ENCODE peak calls at places on chromosomes 16 and 17, in nine cellular contexts. E is WERI-Rb-1, Q is astrocyte of the spinal cord, O is uterus, K is neural progenitor cell, T is heart right ventricle, D is fibroblast of mammary gland, N is testis, H is stomach. R is an unnamed sample.

GRCh38 chr17:28267720-28268609 is 51.0 kb upstream of the TMEM97 start:
- DNase-seq in E (no peak), Q (no peak), O (no peak), K (no peak), T (no peak), D (no peak), N (no peak), H (peak), R (no peak)

GRCh38 chr17:13557077-13557476 is 44.7 kb downstream of the HS3ST3A1 start:
- DNase-seq in E (no peak), Q (peak), O (no peak), K (no peak), T (no peak), D (peak), N (no peak), H (no peak), R (no peak)

GRCh38 chr17:19248923-19249574 is 11.9 kb downstream of the EPN2 start:
- DNase-seq in E (no peak), Q (peak), O (peak), K (no peak), T (peak), D (peak), N (peak), H (no peak), R (peak)

GRCh38 chr17:50460831-50461526 is 7.7 kb downstream of the CHAD start:
- DNase-seq in E (no peak), Q (no peak), O (no peak), K (no peak), T (no peak), D (no peak), N (no peak), H (no peak), R (no peak)

GRCh38 chr16:2829501-2830354 is at the start of gene ZG16B:
- DNase-seq in E (no peak), Q (no peak), O (no peak), K (no peak), T (no peak), D (no peak), N (no peak), H (peak), R (no peak)

GRCh38 chr17:68198931-68199836 is 48.7 kb upstream of the AMZ2 start:
- DNase-seq in E (no peak), Q (peak), O (no peak), K (peak), T (no peak), D (no peak), N (no peak), H (no peak), R (no peak)

GRCh38 chr16:75319513-75320401 is 68.3 kb upstream of the BCAR1 start:
- DNase-seq in E (no peak), Q (peak), O (no peak), K (no peak), T (no peak), D (peak), N (no peak), H (no peak), R (no peak)

GRCh38 chr17:29590979-29591736 is 1.7 kb upstream of the GIT1 start:
- DNase-seq in E (peak), Q (no peak), O (peak), K (peak), T (peak), D (peak), N (peak), H (no peak), R (peak)

GRCh38 chr16:56985288-56985961 is 3.9 kb upstream of the NLRC5 start:
- DNase-seq in E (no peak), Q (peak), O (peak), K (no peak), T (peak), D (peak), N (peak), H (peak), R (peak)

DNA sequence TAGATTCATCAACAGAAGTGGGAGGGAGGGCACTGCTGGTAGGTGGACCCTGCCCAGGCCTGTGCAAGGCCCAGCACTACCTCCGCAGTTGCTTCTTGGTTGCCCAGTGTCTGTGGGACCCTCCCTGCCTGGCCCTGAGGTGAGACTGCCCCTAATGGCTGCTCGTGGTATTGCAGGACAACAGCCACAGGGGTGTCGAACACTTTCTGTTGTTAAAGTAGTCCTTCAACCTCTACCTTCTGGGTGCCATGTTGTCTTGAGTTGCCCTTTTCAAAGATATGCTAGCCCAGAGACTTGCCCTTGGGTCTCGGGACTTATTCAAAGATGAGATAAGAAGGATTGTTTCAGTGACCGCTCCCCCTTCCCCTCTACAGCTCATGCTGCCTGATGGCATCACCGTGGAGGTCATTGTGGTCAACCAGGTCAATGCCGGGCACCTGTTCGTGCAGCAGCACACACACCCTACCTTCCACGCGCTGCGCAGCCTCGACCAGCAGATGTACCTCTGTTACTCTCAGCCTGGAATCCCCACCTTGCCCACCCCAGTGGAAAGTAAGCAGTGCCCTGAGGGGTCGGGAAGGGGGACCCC is 29.1 kb downstream of the AKAP1 start:
- DNase-seq in E (peak), Q (no peak), O (peak), K (peak), T (peak), D (peak), N (peak), H (peak), R (peak)
- TF ChIP-seq CTCF in E (peak), Q (peak), O (peak), K (peak), T (peak), D (peak), N (peak), H (peak), R (peak)

DNA sequence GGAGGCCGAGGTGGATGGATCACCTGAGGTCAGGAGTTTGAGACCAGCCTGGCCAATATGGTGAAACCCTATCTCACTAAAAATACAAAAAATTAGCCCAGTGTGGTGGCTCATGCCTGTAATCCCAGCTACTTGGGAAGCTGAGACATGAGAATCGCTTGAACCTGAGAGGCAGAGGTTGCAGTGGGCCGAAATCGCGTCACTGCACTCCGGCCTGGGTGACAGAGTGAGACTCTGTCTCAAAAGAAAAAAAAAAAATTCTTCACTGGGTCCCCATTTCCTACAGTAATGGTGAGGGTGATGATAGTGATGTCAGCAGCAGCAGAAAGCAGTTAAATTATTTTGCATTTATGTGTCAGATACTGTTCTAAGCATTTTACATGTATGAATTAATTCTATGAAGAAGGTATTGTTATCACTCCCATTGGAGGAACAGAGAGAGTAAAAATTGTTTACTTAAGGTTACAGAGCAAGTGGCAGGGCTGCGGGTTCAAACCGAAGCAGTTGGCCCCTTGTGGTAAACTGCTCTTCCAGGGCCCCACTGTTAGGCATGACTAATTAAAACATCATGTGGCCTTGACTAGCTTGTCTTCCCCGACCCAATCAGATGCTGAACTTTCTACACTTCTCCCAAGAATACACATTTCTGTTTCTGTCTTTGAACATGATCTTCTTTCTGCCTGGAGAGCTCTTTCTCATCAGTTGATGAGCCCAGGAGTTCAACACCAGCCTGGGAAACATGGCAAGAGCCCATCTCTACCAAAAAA is 45.8 kb downstream of the STAT3 start:
- DNase-seq in E (no peak), Q (peak), O (no peak), K (no peak), T (no peak), D (peak), N (no peak), H (no peak), R (no peak)
- H3K4me3 ChIP-seq in E (no peak), Q (no peak), O (no peak), K (no peak), T (no peak), D (no peak), N (no peak), H (no peak), R (no peak)

DNA sequence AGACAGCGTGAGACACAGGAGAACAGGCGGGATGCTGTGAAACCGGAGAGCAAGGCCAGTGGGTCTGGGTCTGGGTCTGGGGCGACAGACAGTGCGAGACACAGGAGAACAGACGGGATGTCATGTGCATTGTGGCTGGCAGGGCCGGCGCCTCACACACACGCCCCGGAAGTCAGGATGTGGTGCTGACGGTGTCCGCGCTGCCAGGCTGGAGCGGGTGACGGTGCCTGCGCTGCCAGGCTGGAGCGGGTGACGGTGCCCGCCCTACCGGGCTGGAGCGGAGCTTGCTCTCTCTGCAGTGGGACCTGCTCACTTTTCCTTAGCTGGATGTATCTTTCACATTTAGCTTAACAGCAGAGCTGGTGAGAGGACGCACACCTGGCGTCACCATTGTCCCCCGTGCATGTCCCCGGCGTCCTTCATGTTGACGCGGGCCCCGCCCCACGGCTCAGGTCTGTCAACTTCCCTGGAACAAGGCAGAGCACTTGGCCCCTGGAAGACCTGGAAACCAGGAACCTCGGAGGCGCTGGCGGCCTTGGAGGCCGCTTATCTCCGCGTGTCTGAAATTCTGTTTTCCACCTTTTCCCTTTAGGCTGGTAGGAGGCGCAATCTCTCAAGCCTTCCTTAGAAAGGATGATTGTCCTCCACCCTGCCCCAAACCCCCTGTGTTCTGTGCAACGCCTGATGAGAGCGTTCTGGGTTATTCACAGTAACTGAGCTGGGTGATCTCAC is 43.1 kb upstream of the ZNF750 start:
- DNase-seq in E (no peak), Q (no peak), O (no peak), K (no peak), T (no peak), D (no peak), N (no peak), H (peak), R (no peak)
- TF ChIP-seq CTCF in E (no peak), Q (no peak), O (no peak), K (no peak), T (no peak), D (no peak), N (no peak), H (no peak), R (no peak)

GRCh38 chr17:7283471-7284216 is 2.1 kb downstream of the SLC2A4 start:
- DNase-seq in E (no peak), Q (no peak), O (no peak), K (no peak), T (no peak), D (no peak), N (no peak), H (no peak), R (no peak)
- H3K4me3 ChIP-seq in E (no peak), Q (no peak), O (no peak), K (no peak), T (peak), D (no peak), N (no peak), H (peak), R (no peak)

GRCh38 chr16:83888672-83889044 is 10.3 kb upstream of the MLYCD start:
- DNase-seq in E (no peak), Q (no peak), O (no peak), K (no peak), T (no peak), D (no peak), N (peak), H (no peak), R (no peak)

GRCh38 chr16:83890359-83890758 is 8.6 kb upstream of the MLYCD start:
- DNase-seq in E (no peak), Q (no peak), O (no peak), K (no peak), T (no peak), D (no peak), N (no peak), H (no peak), R (no peak)

GRCh38 chr16:83887564-83887963 is 11.4 kb upstream of the MLYCD start:
- DNase-seq in E (no peak), Q (no peak), O (no peak), K (peak), T (no peak), D (peak), N (no peak), H (no peak), R (no peak)

GRCh38 chr16:83886199-83886971 is 12.5 kb upstream of the MLYCD start:
- DNase-seq in E (no peak), Q (no peak), O (no peak), K (no peak), T (no peak), D (no peak), N (no peak), H (no peak), R (no peak)

GRCh38 chr16:83887088-83887487 is 11.8 kb upstream of the MLYCD start:
- DNase-seq in E (no peak), Q (no peak), O (no peak), K (peak), T (no peak), D (peak), N (peak), H (peak), R (peak)
- TF ChIP-seq CTCF in E (no peak), Q (peak), O (no peak), K (peak), T (no peak), D (peak), N (no peak), H (no peak), R (peak)

GRCh38 chr17:16516594-16517018 is 24.6 kb upstream of the LRRC75A start:
- DNase-seq in E (no peak), Q (peak), O (peak), K (peak), T (peak), D (peak), N (peak), H (no peak), R (peak)
- H3K4me3 ChIP-seq in E (no peak), Q (peak), O (no peak), K (no peak), T (no peak), D (no peak), N (no peak), H (no peak), R (peak)

R was measured in BE2C.